ENCODE peak calls at places on chromosomes 5 and 9, in nine cellular contexts. One of them, this sample, is unnamed.

GRCh38 chr9:129746092-129746760 is 6.6 kb downstream of the PTGES start:
- DNase-seq in iPS DF 6.9: no peak
- DNase-seq in brain microvascular endothelial cell: peak; percentile 30
- DNase-seq in esophagus squamous epithelium: no peak
- DNase-seq in vagina: no peak
- DNase-seq in mucosa of descending colon: no peak
- DNase-seq in astrocyte of the cerebellum: peak; percentile 38
- DNase-seq in IMR-90: no peak
- DNase-seq in naive thymus-derived CD4-positive, alpha-beta T cell: no peak
- DNase-seq in this sample: no peak

GRCh38 chr5:172493906-172494305 is 39.6 kb upstream of the SH3PXD2B start:
- DNase-seq in iPS DF 6.9: no peak
- DNase-seq in brain microvascular endothelial cell: no peak
- DNase-seq in esophagus squamous epithelium: no peak
- DNase-seq in vagina: no peak
- DNase-seq in mucosa of descending colon: no peak
- DNase-seq in astrocyte of the cerebellum: no peak
- DNase-seq in IMR-90: no peak
- DNase-seq in naive thymus-derived CD4-positive, alpha-beta T cell: no peak
- DNase-seq in this sample: no peak

GRCh38 chr9:123658792-123659191 is 271.1 kb downstream of the DENND1A start:
- DNase-seq in iPS DF 6.9: no peak
- DNase-seq in brain microvascular endothelial cell: no peak
- DNase-seq in esophagus squamous epithelium: no peak
- DNase-seq in vagina: no peak
- DNase-seq in mucosa of descending colon: no peak
- DNase-seq in astrocyte of the cerebellum: no peak
- DNase-seq in IMR-90: no peak
- DNase-seq in naive thymus-derived CD4-positive, alpha-beta T cell: no peak
- DNase-seq in this sample: no peak

GRCh38 chr9:34759432-34760134 is 49.6 kb upstream of the CCL21 start:
- DNase-seq in iPS DF 6.9: no peak
- DNase-seq in brain microvascular endothelial cell: no peak
- DNase-seq in esophagus squamous epithelium: no peak
- DNase-seq in vagina: no peak
- DNase-seq in mucosa of descending colon: no peak
- DNase-seq in astrocyte of the cerebellum: no peak
- DNase-seq in IMR-90: no peak
- DNase-seq in naive thymus-derived CD4-positive, alpha-beta T cell: no peak
- DNase-seq in this sample: no peak

GRCh38 chr9:137077758-137078693 is 709 bp downstream of the UAP1L1 start:
- DNase-seq in iPS DF 6.9: no peak
- DNase-seq in brain microvascular endothelial cell: no peak
- DNase-seq in esophagus squamous epithelium: no peak
- DNase-seq in vagina: no peak
- DNase-seq in mucosa of descending colon: peak; percentile 84
- DNase-seq in astrocyte of the cerebellum: no peak
- DNase-seq in IMR-90: no peak
- DNase-seq in naive thymus-derived CD4-positive, alpha-beta T cell: peak; percentile 21
- DNase-seq in this sample: no peak

GRCh38 chr5:92704590-92704989 is 876.4 kb downstream of the NR2F1-AS1 start:
- DNase-seq in iPS DF 6.9: no peak
- DNase-seq in brain microvascular endothelial cell: no peak
- DNase-seq in esophagus squamous epithelium: no peak
- DNase-seq in vagina: no peak
- DNase-seq in mucosa of descending colon: no peak
- DNase-seq in astrocyte of the cerebellum: no peak
- DNase-seq in IMR-90: peak; percentile 8
- DNase-seq in naive thymus-derived CD4-positive, alpha-beta T cell: no peak
- DNase-seq in this sample: peak; percentile 86

GRCh38 chr5:83145241-83145640 is 67.9 kb downstream of the XRCC4 start:
- DNase-seq in iPS DF 6.9: no peak
- DNase-seq in brain microvascular endothelial cell: no peak
- DNase-seq in esophagus squamous epithelium: no peak
- DNase-seq in vagina: no peak
- DNase-seq in mucosa of descending colon: no peak
- DNase-seq in astrocyte of the cerebellum: no peak
- DNase-seq in IMR-90: peak; percentile 40
- DNase-seq in naive thymus-derived CD4-positive, alpha-beta T cell: no peak
- DNase-seq in this sample: no peak

GRCh38 chr5:154178661-154179060 is 11.9 kb upstream of the GALNT10 start:
- DNase-seq in iPS DF 6.9: no peak
- DNase-seq in brain microvascular endothelial cell: no peak
- DNase-seq in esophagus squamous epithelium: no peak
- DNase-seq in vagina: no peak
- DNase-seq in mucosa of descending colon: no peak
- DNase-seq in astrocyte of the cerebellum: no peak
- DNase-seq in IMR-90: no peak
- DNase-seq in naive thymus-derived CD4-positive, alpha-beta T cell: no peak
- DNase-seq in this sample: no peak

GRCh38 chr9:110126986-110127864 is 80.7 kb downstream of the C9orf152 start:
- DNase-seq in iPS DF 6.9: no peak
- DNase-seq in brain microvascular endothelial cell: peak; percentile 68
- DNase-seq in esophagus squamous epithelium: no peak
- DNase-seq in vagina: no peak
- DNase-seq in mucosa of descending colon: peak; percentile 60
- DNase-seq in astrocyte of the cerebellum: no peak
- DNase-seq in IMR-90: peak; percentile 89
- DNase-seq in naive thymus-derived CD4-positive, alpha-beta T cell: no peak
- DNase-seq in this sample: no peak

GRCh38 chr9:110126457-110126856 is 81.5 kb downstream of the C9orf152 start:
- DNase-seq in iPS DF 6.9: no peak
- DNase-seq in brain microvascular endothelial cell: peak; percentile 42
- DNase-seq in esophagus squamous epithelium: no peak
- DNase-seq in vagina: no peak
- DNase-seq in mucosa of descending colon: no peak
- DNase-seq in astrocyte of the cerebellum: no peak
- DNase-seq in IMR-90: no peak
- DNase-seq in naive thymus-derived CD4-positive, alpha-beta T cell: peak; percentile 34
- DNase-seq in this sample: no peak

GRCh38 chr9:110125763-110126351 is 82.1 kb downstream of the C9orf152 start:
- DNase-seq in iPS DF 6.9: no peak
- DNase-seq in brain microvascular endothelial cell: no peak
- DNase-seq in esophagus squamous epithelium: no peak
- DNase-seq in vagina: no peak
- DNase-seq in mucosa of descending colon: no peak
- DNase-seq in astrocyte of the cerebellum: no peak
- DNase-seq in IMR-90: peak; percentile 41
- DNase-seq in naive thymus-derived CD4-positive, alpha-beta T cell: no peak
- DNase-seq in this sample: no peak

GRCh38 chr9:110123364-110124095 is 84.4 kb downstream of the C9orf152 start:
- DNase-seq in iPS DF 6.9: no peak
- DNase-seq in brain microvascular endothelial cell: peak; percentile 45
- DNase-seq in esophagus squamous epithelium: no peak
- DNase-seq in vagina: no peak
- DNase-seq in mucosa of descending colon: no peak
- DNase-seq in astrocyte of the cerebellum: no peak
- DNase-seq in IMR-90: peak; percentile 81
- DNase-seq in naive thymus-derived CD4-positive, alpha-beta T cell: no peak
- DNase-seq in this sample: no peak

DNA sequence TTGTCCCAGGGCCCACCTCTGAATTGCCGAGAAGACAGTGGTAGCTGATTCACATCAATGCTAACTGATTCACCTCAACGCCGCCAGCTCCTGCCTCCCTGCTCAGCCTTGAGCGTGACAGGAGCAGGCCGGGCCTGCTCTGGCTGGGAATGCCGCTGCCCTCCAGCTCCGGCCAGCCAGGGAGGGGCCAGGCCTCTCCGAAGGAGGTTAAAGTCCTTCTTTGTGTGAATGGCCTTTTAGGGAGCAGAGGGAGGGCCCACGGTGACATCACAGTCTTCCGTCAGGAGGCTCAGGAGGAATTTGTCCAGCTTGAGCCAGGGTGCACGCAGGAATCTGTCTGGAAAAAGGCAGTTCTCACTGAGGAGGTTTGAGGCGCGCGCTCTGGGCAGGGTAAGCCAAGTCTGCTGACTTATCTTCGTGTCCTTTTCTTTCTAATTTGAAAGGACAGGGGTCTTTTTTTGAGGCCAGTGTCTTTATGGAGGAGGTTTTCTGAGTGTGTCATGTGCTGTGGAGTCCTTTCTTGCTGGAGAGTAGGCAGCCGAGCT is 82.7 kb downstream of the C9orf152 start:
- DNase-seq in iPS DF 6.9: no peak
- DNase-seq in brain microvascular endothelial cell: peak; percentile 94
- DNase-seq in esophagus squamous epithelium: no peak
- DNase-seq in vagina: no peak
- DNase-seq in mucosa of descending colon: peak; percentile 91
- DNase-seq in astrocyte of the cerebellum: peak; percentile 65
- DNase-seq in IMR-90: peak; percentile 98
- DNase-seq in naive thymus-derived CD4-positive, alpha-beta T cell: no peak
- DNase-seq in this sample: no peak
- H3K4me3 ChIP-seq in iPS DF 6.9: no peak overlapping the region
- H3K4me3 ChIP-seq in brain microvascular endothelial cell: peak overlapping the region; percentile 47
- H3K4me3 ChIP-seq in esophagus squamous epithelium: no peak overlapping the region
- H3K4me3 ChIP-seq in vagina: peak overlapping the region; percentile 33
- H3K4me3 ChIP-seq in mucosa of descending colon: no peak overlapping the region
- H3K4me3 ChIP-seq in astrocyte of the cerebellum: no peak overlapping the region
- H3K4me3 ChIP-seq in IMR-90: peak overlapping the region; percentile 24
- H3K4me3 ChIP-seq in naive thymus-derived CD4-positive, alpha-beta T cell: no peak overlapping the region
- H3K4me3 ChIP-seq in this sample: no peak overlapping the region

GRCh38 chr9:135989722-135990467 is 28.7 kb upstream of the UBAC1 start:
- DNase-seq in iPS DF 6.9: no peak
- DNase-seq in brain microvascular endothelial cell: no peak
- DNase-seq in esophagus squamous epithelium: no peak
- DNase-seq in vagina: no peak
- DNase-seq in mucosa of descending colon: no peak
- DNase-seq in astrocyte of the cerebellum: no peak
- DNase-seq in IMR-90: no peak
- DNase-seq in naive thymus-derived CD4-positive, alpha-beta T cell: peak; percentile 41
- DNase-seq in this sample: peak; percentile 76
- H3K4me3 ChIP-seq in iPS DF 6.9: no peak overlapping the region
- H3K4me3 ChIP-seq in brain microvascular endothelial cell: no peak overlapping the region
- H3K4me3 ChIP-seq in esophagus squamous epithelium: no peak overlapping the region
- H3K4me3 ChIP-seq in vagina: no peak overlapping the region
- H3K4me3 ChIP-seq in mucosa of descending colon: no peak overlapping the region
- H3K4me3 ChIP-seq in astrocyte of the cerebellum: no peak overlapping the region
- H3K4me3 ChIP-seq in IMR-90: no peak overlapping the region
- H3K4me3 ChIP-seq in naive thymus-derived CD4-positive, alpha-beta T cell: peak overlapping the region; percentile 46
- H3K4me3 ChIP-seq in this sample: peak overlapping the region; percentile 15

DNA sequence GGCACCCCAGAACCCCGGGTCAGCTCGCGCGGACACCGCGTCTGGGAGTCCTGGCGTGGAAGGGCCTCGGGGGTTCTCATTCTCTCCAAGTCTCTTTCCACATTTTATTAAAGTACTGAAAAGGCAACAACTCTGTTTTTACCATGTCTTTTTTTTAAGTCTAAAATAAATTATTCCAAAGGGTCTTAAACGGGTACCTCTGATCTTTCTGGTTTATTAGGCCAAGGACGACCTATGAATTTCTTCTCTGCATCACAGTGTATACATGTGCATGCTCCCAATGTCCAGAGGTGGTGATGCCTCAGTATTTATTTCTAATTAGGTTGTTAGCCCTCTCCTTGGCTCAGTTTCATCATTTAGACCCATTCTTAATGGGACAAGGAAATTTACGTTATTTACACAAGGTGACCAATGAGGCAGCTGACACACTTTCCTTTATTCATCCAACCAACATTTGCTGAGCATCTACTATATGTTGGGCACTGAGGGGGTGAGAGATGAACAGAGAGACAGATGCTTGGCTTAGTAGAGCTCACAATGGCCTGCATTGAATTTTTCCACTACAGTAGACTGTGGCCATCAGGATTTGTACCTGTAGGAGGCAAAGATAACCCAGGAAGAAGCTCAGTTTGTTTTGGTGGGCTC is 7.6 kb upstream of the OTP start:
- DNase-seq in iPS DF 6.9: no peak
- DNase-seq in brain microvascular endothelial cell: no peak
- DNase-seq in esophagus squamous epithelium: no peak
- DNase-seq in vagina: no peak
- DNase-seq in mucosa of descending colon: no peak
- DNase-seq in astrocyte of the cerebellum: no peak
- DNase-seq in IMR-90: no peak
- DNase-seq in naive thymus-derived CD4-positive, alpha-beta T cell: no peak
- DNase-seq in this sample: no peak
- H3K4me3 ChIP-seq in iPS DF 6.9: no peak overlapping the region
- H3K4me3 ChIP-seq in brain microvascular endothelial cell: no peak overlapping the region
- H3K4me3 ChIP-seq in esophagus squamous epithelium: no peak overlapping the region
- H3K4me3 ChIP-seq in vagina: no peak overlapping the region
- H3K4me3 ChIP-seq in mucosa of descending colon: no peak overlapping the region
- H3K4me3 ChIP-seq in astrocyte of the cerebellum: no peak overlapping the region
- H3K4me3 ChIP-seq in IMR-90: no peak overlapping the region
- H3K4me3 ChIP-seq in naive thymus-derived CD4-positive, alpha-beta T cell: no peak overlapping the region
- H3K4me3 ChIP-seq in this sample: no peak overlapping the region

GRCh38 chr5:179331591-179331990 is 13.7 kb downstream of the ADAMTS2 start:
- DNase-seq in iPS DF 6.9: no peak
- DNase-seq in brain microvascular endothelial cell: no peak
- DNase-seq in esophagus squamous epithelium: no peak
- DNase-seq in vagina: no peak
- DNase-seq in mucosa of descending colon: no peak
- DNase-seq in astrocyte of the cerebellum: no peak
- DNase-seq in IMR-90: no peak
- DNase-seq in naive thymus-derived CD4-positive, alpha-beta T cell: no peak
- DNase-seq in this sample: no peak

GRCh38 chr5:179332741-179333290 is 12.4 kb downstream of the ADAMTS2 start:
- DNase-seq in iPS DF 6.9: no peak
- DNase-seq in brain microvascular endothelial cell: no peak
- DNase-seq in esophagus squamous epithelium: no peak
- DNase-seq in vagina: no peak
- DNase-seq in mucosa of descending colon: no peak
- DNase-seq in astrocyte of the cerebellum: no peak
- DNase-seq in IMR-90: no peak
- DNase-seq in naive thymus-derived CD4-positive, alpha-beta T cell: no peak
- DNase-seq in this sample: no peak

GRCh38 chr5:179336871-179337165 is 8.4 kb downstream of the ADAMTS2 start:
- DNase-seq in iPS DF 6.9: no peak
- DNase-seq in brain microvascular endothelial cell: no peak
- DNase-seq in esophagus squamous epithelium: no peak
- DNase-seq in vagina: no peak
- DNase-seq in mucosa of descending colon: no peak
- DNase-seq in astrocyte of the cerebellum: no peak
- DNase-seq in IMR-90: no peak
- DNase-seq in naive thymus-derived CD4-positive, alpha-beta T cell: no peak
- DNase-seq in this sample: no peak

GRCh38 chr5:179336126-179336870 is 9.0 kb downstream of the ADAMTS2 start:
- DNase-seq in iPS DF 6.9: no peak
- DNase-seq in brain microvascular endothelial cell: no peak
- DNase-seq in esophagus squamous epithelium: no peak
- DNase-seq in vagina: no peak
- DNase-seq in mucosa of descending colon: no peak
- DNase-seq in astrocyte of the cerebellum: no peak
- DNase-seq in IMR-90: no peak
- DNase-seq in naive thymus-derived CD4-positive, alpha-beta T cell: no peak
- DNase-seq in this sample: no peak

DNA sequence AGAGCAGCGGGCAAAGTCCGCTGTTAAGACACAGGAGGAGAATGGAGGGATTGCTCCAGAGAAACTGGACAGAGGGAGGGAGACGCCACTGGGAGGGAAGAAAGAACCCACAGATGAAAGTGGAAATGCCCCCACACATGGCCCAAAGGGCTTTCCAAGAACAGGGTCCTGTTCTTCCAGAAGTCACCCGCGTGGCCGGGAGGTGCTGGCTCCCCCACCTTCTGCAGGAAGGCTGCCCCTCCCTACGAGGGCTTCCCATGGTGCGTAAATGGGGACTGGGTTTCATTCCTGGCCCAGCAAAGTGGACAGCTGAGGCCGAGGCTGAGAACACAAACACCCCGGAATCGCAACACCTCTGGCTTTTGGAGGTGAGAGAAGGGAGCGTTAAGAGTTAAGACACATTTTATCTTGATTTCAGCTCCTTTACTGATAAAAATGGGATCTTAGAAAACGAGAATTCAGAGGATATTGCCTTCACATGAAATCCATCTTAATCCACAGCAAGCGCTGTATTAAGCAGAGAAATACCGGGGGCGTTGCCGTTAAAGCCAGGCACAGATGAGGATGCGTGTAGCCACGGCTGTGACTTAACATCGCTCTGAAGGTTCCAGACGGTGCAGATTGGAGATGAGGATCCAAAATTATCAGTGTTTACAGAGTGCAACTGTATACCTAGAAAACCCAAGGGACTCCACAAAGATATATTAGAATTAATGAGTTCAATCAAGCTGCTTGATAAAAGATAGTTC is 11.1 kb downstream of the ADAMTS2 start:
- DNase-seq in iPS DF 6.9: no peak
- DNase-seq in brain microvascular endothelial cell: no peak
- DNase-seq in esophagus squamous epithelium: no peak
- DNase-seq in vagina: no peak
- DNase-seq in mucosa of descending colon: peak; percentile 6
- DNase-seq in astrocyte of the cerebellum: no peak
- DNase-seq in IMR-90: no peak
- DNase-seq in naive thymus-derived CD4-positive, alpha-beta T cell: no peak
- DNase-seq in this sample: no peak
- H3K4me3 ChIP-seq in iPS DF 6.9: no peak overlapping the region
- H3K4me3 ChIP-seq in brain microvascular endothelial cell: no peak overlapping the region
- H3K4me3 ChIP-seq in esophagus squamous epithelium: no peak overlapping the region
- H3K4me3 ChIP-seq in vagina: no peak overlapping the region
- H3K4me3 ChIP-seq in mucosa of descending colon: no peak overlapping the region
- H3K4me3 ChIP-seq in astrocyte of the cerebellum: no peak overlapping the region
- H3K4me3 ChIP-seq in IMR-90: no peak overlapping the region
- H3K4me3 ChIP-seq in naive thymus-derived CD4-positive, alpha-beta T cell: no peak overlapping the region
- H3K4me3 ChIP-seq in this sample: no peak overlapping the region